ENCODE peak calls at places on chromosomes 16 and 17, in nine cellular contexts. One of them, this sample, is unnamed. For H3K27me3, the result is how much of the 10 kb centered on the place peaks cover.

GRCh38 chr16:82197540-82198240 is 27.7 kb upstream of the MPHOSPH6 start:
- DNase-seq in heart left ventricle: no peak
- DNase-seq in AG04450: no peak
- DNase-seq in tibial artery: no peak
- DNase-seq in Panc1: no peak
- DNase-seq in cardiac muscle cell: no peak
- DNase-seq in thoracic aorta: no peak
- DNase-seq in neuronal stem cell: no peak
- DNase-seq in colonic mucosa: no peak
- DNase-seq in this sample: no peak

GRCh38 chr17:77478281-77478680 is 337.5 kb downstream of the SEC14L1 start:
- DNase-seq in heart left ventricle: no peak
- DNase-seq in AG04450: no peak
- DNase-seq in tibial artery: no peak
- DNase-seq in Panc1: no peak
- DNase-seq in cardiac muscle cell: no peak
- DNase-seq in thoracic aorta: no peak
- DNase-seq in neuronal stem cell: no peak
- DNase-seq in colonic mucosa: no peak
- DNase-seq in this sample: no peak

GRCh38 chr17:7132511-7133094 is 18.0 kb upstream of the ASGR2 start:
- DNase-seq in heart left ventricle: no peak
- DNase-seq in AG04450: no peak
- DNase-seq in tibial artery: no peak
- DNase-seq in Panc1: no peak
- DNase-seq in cardiac muscle cell: peak
- DNase-seq in thoracic aorta: no peak
- DNase-seq in neuronal stem cell: peak
- DNase-seq in colonic mucosa: no peak
- DNase-seq in this sample: no peak

GRCh38 chr16:30998852-30999761 is 11.3 kb downstream of the STX1B start:
- DNase-seq in heart left ventricle: no peak
- DNase-seq in AG04450: no peak
- DNase-seq in tibial artery: no peak
- DNase-seq in Panc1: no peak
- DNase-seq in cardiac muscle cell: no peak
- DNase-seq in thoracic aorta: peak
- DNase-seq in neuronal stem cell: no peak
- DNase-seq in colonic mucosa: no peak
- DNase-seq in this sample: no peak

GRCh38 chr17:81345211-81346089 is 49.8 kb upstream of the BAHCC1 start:
- DNase-seq in heart left ventricle: peak
- DNase-seq in AG04450: no peak
- DNase-seq in tibial artery: peak
- DNase-seq in Panc1: no peak
- DNase-seq in cardiac muscle cell: peak
- DNase-seq in thoracic aorta: peak
- DNase-seq in neuronal stem cell: peak
- DNase-seq in colonic mucosa: peak
- DNase-seq in this sample: peak

GRCh38 chr16:58026139-58026704 is 668 bp downstream of the MMP15 start:
- DNase-seq in heart left ventricle: peak
- DNase-seq in AG04450: no peak
- DNase-seq in tibial artery: no peak
- DNase-seq in Panc1: no peak
- DNase-seq in cardiac muscle cell: no peak
- DNase-seq in thoracic aorta: no peak
- DNase-seq in neuronal stem cell: peak
- DNase-seq in colonic mucosa: peak
- DNase-seq in this sample: peak

GRCh38 chr16:81003610-81004460 is 2.9 kb downstream of the CMC2 start:
- DNase-seq in heart left ventricle: no peak
- DNase-seq in AG04450: no peak
- DNase-seq in tibial artery: no peak
- DNase-seq in Panc1: no peak
- DNase-seq in cardiac muscle cell: no peak
- DNase-seq in thoracic aorta: no peak
- DNase-seq in neuronal stem cell: no peak
- DNase-seq in colonic mucosa: no peak
- DNase-seq in this sample: no peak

GRCh38 chr16:86029131-86029741 is 130.3 kb downstream of the IRF8 start:
- DNase-seq in heart left ventricle: peak
- DNase-seq in AG04450: peak
- DNase-seq in tibial artery: peak
- DNase-seq in Panc1: no peak
- DNase-seq in cardiac muscle cell: no peak
- DNase-seq in thoracic aorta: no peak
- DNase-seq in neuronal stem cell: no peak
- DNase-seq in colonic mucosa: peak
- DNase-seq in this sample: peak

GRCh38 chr16:79400462-79401149 is 199.9 kb downstream of the MAF start:
- DNase-seq in heart left ventricle: no peak
- DNase-seq in AG04450: no peak
- DNase-seq in tibial artery: no peak
- DNase-seq in Panc1: no peak
- DNase-seq in cardiac muscle cell: no peak
- DNase-seq in thoracic aorta: no peak
- DNase-seq in neuronal stem cell: no peak
- DNase-seq in colonic mucosa: peak
- DNase-seq in this sample: no peak

GRCh38 chr17:34542700-34543336 is 36.6 kb upstream of the TMEM132E start:
- DNase-seq in heart left ventricle: no peak
- DNase-seq in AG04450: no peak
- DNase-seq in tibial artery: no peak
- DNase-seq in Panc1: no peak
- DNase-seq in cardiac muscle cell: peak
- DNase-seq in thoracic aorta: no peak
- DNase-seq in neuronal stem cell: peak
- DNase-seq in colonic mucosa: peak
- DNase-seq in this sample: no peak

DNA sequence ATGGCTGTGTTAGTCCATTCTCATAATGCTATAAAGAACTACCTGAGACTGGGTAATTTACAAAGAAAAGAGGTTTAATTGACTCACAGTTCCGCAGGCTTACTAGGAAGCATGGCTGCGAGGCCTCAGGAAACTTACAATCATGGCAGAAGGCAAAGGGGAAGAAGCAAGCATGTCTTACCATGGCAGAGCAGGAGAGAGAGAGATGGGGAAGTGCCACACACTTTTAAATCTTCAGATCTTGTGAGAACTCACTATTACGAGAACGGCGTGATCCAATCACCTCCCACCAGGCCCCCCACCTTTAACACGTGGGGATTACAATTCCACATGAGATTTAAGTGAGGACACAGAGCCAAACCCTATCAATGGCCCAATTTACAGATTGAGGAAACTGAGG is 96.5 kb downstream of the SDK2 start:
- DNase-seq in heart left ventricle: no peak
- DNase-seq in AG04450: no peak
- DNase-seq in tibial artery: no peak
- DNase-seq in Panc1: no peak
- DNase-seq in cardiac muscle cell: no peak
- DNase-seq in thoracic aorta: no peak
- DNase-seq in neuronal stem cell: no peak
- DNase-seq in colonic mucosa: no peak
- DNase-seq in this sample: no peak
- H3K27me3 ChIP-seq in heart left ventricle: under half
- H3K27me3 ChIP-seq in AG04450: under half
- H3K27me3 ChIP-seq in tibial artery: under half
- H3K27me3 ChIP-seq in Panc1: under half
- H3K27me3 ChIP-seq in cardiac muscle cell: under half
- H3K27me3 ChIP-seq in thoracic aorta: under half
- H3K27me3 ChIP-seq in neuronal stem cell: under half
- H3K27me3 ChIP-seq in colonic mucosa: under half
- H3K27me3 ChIP-seq in this sample: under half

GRCh38 chr17:1003972-1004768 is 7.2 kb downstream of the TIMM22 start:
- DNase-seq in heart left ventricle: no peak
- DNase-seq in AG04450: no peak
- DNase-seq in tibial artery: no peak
- DNase-seq in Panc1: no peak
- DNase-seq in cardiac muscle cell: no peak
- DNase-seq in thoracic aorta: no peak
- DNase-seq in neuronal stem cell: no peak
- DNase-seq in colonic mucosa: no peak
- DNase-seq in this sample: no peak

GRCh38 chr17:1002412-1002753 is 5.5 kb downstream of the TIMM22 start:
- DNase-seq in heart left ventricle: no peak
- DNase-seq in AG04450: no peak
- DNase-seq in tibial artery: no peak
- DNase-seq in Panc1: no peak
- DNase-seq in cardiac muscle cell: no peak
- DNase-seq in thoracic aorta: no peak
- DNase-seq in neuronal stem cell: no peak
- DNase-seq in colonic mucosa: no peak
- DNase-seq in this sample: no peak

GRCh38 chr17:1004769-1005295 is 7.9 kb downstream of the TIMM22 start:
- DNase-seq in heart left ventricle: no peak
- DNase-seq in AG04450: no peak
- DNase-seq in tibial artery: no peak
- DNase-seq in Panc1: no peak
- DNase-seq in cardiac muscle cell: no peak
- DNase-seq in thoracic aorta: no peak
- DNase-seq in neuronal stem cell: no peak
- DNase-seq in colonic mucosa: peak
- DNase-seq in this sample: no peak

GRCh38 chr17:1002771-1003555 is 6.0 kb downstream of the TIMM22 start:
- DNase-seq in heart left ventricle: no peak
- DNase-seq in AG04450: peak
- DNase-seq in tibial artery: no peak
- DNase-seq in Panc1: no peak
- DNase-seq in cardiac muscle cell: no peak
- DNase-seq in thoracic aorta: no peak
- DNase-seq in neuronal stem cell: no peak
- DNase-seq in colonic mucosa: no peak
- DNase-seq in this sample: no peak

DNA sequence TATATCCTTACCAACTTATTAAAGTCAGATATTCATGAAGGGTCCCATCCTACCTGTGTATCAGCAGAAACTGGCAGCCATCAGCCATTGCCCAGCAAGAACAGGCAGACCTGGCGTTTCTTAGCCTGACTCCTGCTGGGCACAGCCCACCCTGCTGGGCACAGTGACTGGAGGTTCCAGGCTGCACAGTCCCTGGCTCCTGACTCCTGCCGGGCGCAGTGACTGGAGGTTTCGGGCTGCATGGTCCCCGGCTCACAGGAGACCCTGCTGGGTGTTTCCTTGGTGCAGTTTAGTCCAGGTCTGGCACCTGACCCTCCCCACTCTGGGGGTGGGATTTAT is 6.7 kb downstream of the TIMM22 start:
- DNase-seq in heart left ventricle: no peak
- DNase-seq in AG04450: no peak
- DNase-seq in tibial artery: no peak
- DNase-seq in Panc1: no peak
- DNase-seq in cardiac muscle cell: no peak
- DNase-seq in thoracic aorta: no peak
- DNase-seq in neuronal stem cell: no peak
- DNase-seq in colonic mucosa: no peak
- DNase-seq in this sample: peak
- H3K27ac ChIP-seq in heart left ventricle: peak
- H3K27ac ChIP-seq in AG04450: peak
- H3K27ac ChIP-seq in tibial artery: peak
- H3K27ac ChIP-seq in Panc1: no peak
- H3K27ac ChIP-seq in cardiac muscle cell: peak
- H3K27ac ChIP-seq in thoracic aorta: peak
- H3K27ac ChIP-seq in neuronal stem cell: no peak
- H3K27ac ChIP-seq in colonic mucosa: no peak
- H3K27ac ChIP-seq in this sample: no peak

DNA sequence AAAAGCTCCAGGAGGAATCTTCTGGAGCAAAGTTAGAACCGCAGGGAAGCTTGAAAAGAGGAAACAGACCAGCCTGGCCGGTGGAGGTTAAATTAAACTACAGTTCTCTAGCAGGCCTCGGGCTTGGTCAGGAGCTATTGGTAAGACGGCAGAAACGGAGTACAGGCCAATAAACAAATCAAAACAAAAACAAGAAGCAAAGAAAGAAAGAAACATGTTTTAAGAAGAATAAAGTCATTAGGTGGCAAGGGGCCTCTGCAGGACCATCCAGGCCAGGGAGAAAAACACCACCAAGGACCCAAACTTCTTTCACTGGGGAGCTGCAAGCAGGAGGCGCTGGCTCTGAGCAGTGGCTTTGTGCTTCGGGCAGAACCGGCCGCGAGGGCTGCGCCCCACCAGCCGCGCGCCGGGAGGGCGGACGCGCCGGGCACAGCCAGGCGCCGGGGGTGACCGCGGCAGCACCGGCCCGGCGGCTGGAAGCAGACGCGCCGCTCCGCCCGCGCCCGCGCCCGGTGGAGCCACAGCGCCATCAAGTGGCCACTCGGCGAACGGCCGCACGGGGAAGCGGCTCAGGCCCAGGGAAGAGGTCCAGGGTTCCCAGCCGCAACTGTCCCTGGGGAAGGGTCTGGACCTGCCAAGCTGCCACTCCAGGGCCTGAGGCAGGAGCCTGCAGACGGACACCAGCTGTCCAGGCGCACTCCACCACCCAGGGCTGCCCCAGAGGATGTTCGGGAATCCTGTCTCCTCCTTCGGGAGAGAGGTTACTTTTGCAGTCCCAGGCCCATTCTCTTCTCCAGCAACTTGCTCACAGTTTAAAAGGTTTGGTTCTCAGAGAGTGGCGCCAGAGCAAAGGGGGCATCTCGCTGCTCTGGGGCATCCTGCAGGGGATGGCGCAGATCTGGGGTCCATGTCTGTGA is 419.4 kb downstream of the SOX9 start:
- DNase-seq in heart left ventricle: peak
- DNase-seq in AG04450: no peak
- DNase-seq in tibial artery: peak
- DNase-seq in Panc1: no peak
- DNase-seq in cardiac muscle cell: peak
- DNase-seq in thoracic aorta: no peak
- DNase-seq in neuronal stem cell: peak
- DNase-seq in colonic mucosa: peak
- DNase-seq in this sample: peak
- H3K4me3 ChIP-seq in heart left ventricle: no peak
- H3K4me3 ChIP-seq in AG04450: peak
- H3K4me3 ChIP-seq in tibial artery: peak
- H3K4me3 ChIP-seq in Panc1: peak
- H3K4me3 ChIP-seq in cardiac muscle cell: peak
- H3K4me3 ChIP-seq in thoracic aorta: peak
- H3K4me3 ChIP-seq in neuronal stem cell: no peak
- H3K4me3 ChIP-seq in colonic mucosa: no peak
- H3K4me3 ChIP-seq in this sample: no peak

DNA sequence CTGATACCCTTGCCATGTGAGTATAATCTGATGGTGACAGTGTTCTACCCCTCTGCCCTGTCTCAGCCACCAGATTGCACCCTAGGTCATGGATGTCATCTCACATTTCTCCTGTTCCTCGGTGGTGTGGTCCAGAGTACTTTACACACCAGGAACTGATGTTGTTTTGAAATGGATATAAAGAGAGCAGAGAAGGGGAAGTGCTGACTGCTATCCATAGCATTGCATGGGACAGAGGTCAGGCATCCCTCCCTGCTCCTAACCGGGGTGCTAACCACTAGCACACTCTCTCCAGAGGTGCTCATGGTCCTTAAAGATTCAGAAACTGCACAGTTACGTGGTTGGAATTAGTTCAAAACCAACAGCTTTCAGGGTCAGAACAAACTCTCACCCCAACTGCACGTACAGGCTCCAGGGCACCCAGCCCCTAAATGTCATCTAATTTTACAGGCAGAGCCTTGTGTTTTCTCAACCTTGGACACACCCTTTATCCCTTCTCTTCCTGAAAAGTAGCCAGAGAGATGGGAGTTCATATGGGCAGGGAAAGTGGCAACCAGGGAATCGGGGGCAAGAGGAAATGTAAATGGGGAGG is 16.3 kb downstream of the TTLL6 start:
- DNase-seq in heart left ventricle: no peak
- DNase-seq in AG04450: no peak
- DNase-seq in tibial artery: no peak
- DNase-seq in Panc1: no peak
- DNase-seq in cardiac muscle cell: no peak
- DNase-seq in thoracic aorta: no peak
- DNase-seq in neuronal stem cell: no peak
- DNase-seq in colonic mucosa: peak
- DNase-seq in this sample: no peak
- H3K27me3 ChIP-seq in heart left ventricle: under half
- H3K27me3 ChIP-seq in AG04450: under half
- H3K27me3 ChIP-seq in tibial artery: under half
- H3K27me3 ChIP-seq in Panc1: under half
- H3K27me3 ChIP-seq in cardiac muscle cell: under half
- H3K27me3 ChIP-seq in thoracic aorta: under half
- H3K27me3 ChIP-seq in neuronal stem cell: under half
- H3K27me3 ChIP-seq in colonic mucosa: under half
- H3K27me3 ChIP-seq in this sample: under half